ENCODE peak calls at places on chromosomes 11 and 22, in eight cellular contexts. One of them, this sample, is unnamed. For H3K4me1, the result is how much of the 10 kb centered on the place peaks cover.

GRCh38 chr11:131888230-131888826 is 517.9 kb downstream of the NTM start:
- DNase-seq in effector memory CD4-positive, alpha-beta T cell: no peak
- DNase-seq in BE2C: no peak
- DNase-seq in left ventricle myocardium inferior: no peak
- DNase-seq in spleen: no peak
- DNase-seq in tibial artery: no peak
- DNase-seq in thoracic aorta: no peak
- DNase-seq in MM.1S: no peak
- DNase-seq in this sample: no peak

GRCh38 chr11:78138694-78139421 is 568 bp downstream of the ALG8 start:
- DNase-seq in effector memory CD4-positive, alpha-beta T cell: no peak
- DNase-seq in BE2C: peak
- DNase-seq in left ventricle myocardium inferior: no peak
- DNase-seq in spleen: no peak
- DNase-seq in tibial artery: no peak
- DNase-seq in thoracic aorta: no peak
- DNase-seq in MM.1S: peak
- DNase-seq in this sample: peak

GRCh38 chr11:65903068-65903481 is 2.9 kb upstream of the FOSL1 start:
- DNase-seq in effector memory CD4-positive, alpha-beta T cell: no peak
- DNase-seq in BE2C: no peak
- DNase-seq in left ventricle myocardium inferior: no peak
- DNase-seq in spleen: no peak
- DNase-seq in tibial artery: no peak
- DNase-seq in thoracic aorta: no peak
- DNase-seq in MM.1S: no peak
- DNase-seq in this sample: no peak

GRCh38 chr11:130462101-130462885 is 13.8 kb downstream of the ADAMTS15 start:
- DNase-seq in effector memory CD4-positive, alpha-beta T cell: no peak
- DNase-seq in BE2C: no peak
- DNase-seq in left ventricle myocardium inferior: no peak
- DNase-seq in spleen: no peak
- DNase-seq in tibial artery: no peak
- DNase-seq in thoracic aorta: no peak
- DNase-seq in MM.1S: no peak
- DNase-seq in this sample: no peak

GRCh38 chr11:8080674-8081590 is at the start of gene TUB:
- DNase-seq in effector memory CD4-positive, alpha-beta T cell: no peak
- DNase-seq in BE2C: peak
- DNase-seq in left ventricle myocardium inferior: no peak
- DNase-seq in spleen: peak
- DNase-seq in tibial artery: no peak
- DNase-seq in thoracic aorta: no peak
- DNase-seq in MM.1S: no peak
- DNase-seq in this sample: no peak

GRCh38 chr22:50527921-50528681 is 1.7 kb downstream of the TYMP start:
- DNase-seq in effector memory CD4-positive, alpha-beta T cell: no peak
- DNase-seq in BE2C: no peak
- DNase-seq in left ventricle myocardium inferior: no peak
- DNase-seq in spleen: no peak
- DNase-seq in tibial artery: no peak
- DNase-seq in thoracic aorta: no peak
- DNase-seq in MM.1S: no peak
- DNase-seq in this sample: no peak

GRCh38 chr11:130828741-130829140 is 87.5 kb downstream of the SNX19 start:
- DNase-seq in effector memory CD4-positive, alpha-beta T cell: no peak
- DNase-seq in BE2C: no peak
- DNase-seq in left ventricle myocardium inferior: peak
- DNase-seq in spleen: no peak
- DNase-seq in tibial artery: peak
- DNase-seq in thoracic aorta: no peak
- DNase-seq in MM.1S: no peak
- DNase-seq in this sample: no peak

GRCh38 chr11:34916810-34917780 is 677 bp downstream of the PDHX start:
- DNase-seq in effector memory CD4-positive, alpha-beta T cell: no peak
- DNase-seq in BE2C: no peak
- DNase-seq in left ventricle myocardium inferior: no peak
- DNase-seq in spleen: no peak
- DNase-seq in tibial artery: no peak
- DNase-seq in thoracic aorta: no peak
- DNase-seq in MM.1S: no peak
- DNase-seq in this sample: no peak

GRCh38 chr11:58924230-58924629 is 15.1 kb upstream of the GLYATL1 start:
- DNase-seq in effector memory CD4-positive, alpha-beta T cell: no peak
- DNase-seq in BE2C: no peak
- DNase-seq in left ventricle myocardium inferior: no peak
- DNase-seq in spleen: no peak
- DNase-seq in tibial artery: no peak
- DNase-seq in thoracic aorta: no peak
- DNase-seq in MM.1S: no peak
- DNase-seq in this sample: no peak

GRCh38 chr11:44008698-44009097 is 39.1 kb upstream of the ACCSL start:
- DNase-seq in effector memory CD4-positive, alpha-beta T cell: no peak
- DNase-seq in BE2C: no peak
- DNase-seq in left ventricle myocardium inferior: no peak
- DNase-seq in spleen: no peak
- DNase-seq in tibial artery: peak
- DNase-seq in thoracic aorta: no peak
- DNase-seq in MM.1S: no peak
- DNase-seq in this sample: no peak

GRCh38 chr11:126495806-126496205 is 140.3 kb downstream of the ST3GAL4 start:
- DNase-seq in effector memory CD4-positive, alpha-beta T cell: no peak
- DNase-seq in BE2C: peak
- DNase-seq in left ventricle myocardium inferior: no peak
- DNase-seq in spleen: peak
- DNase-seq in tibial artery: no peak
- DNase-seq in thoracic aorta: no peak
- DNase-seq in MM.1S: no peak
- DNase-seq in this sample: no peak

GRCh38 chr11:30049214-30049613 is 32.4 kb upstream of the KCNA4 start:
- DNase-seq in effector memory CD4-positive, alpha-beta T cell: no peak
- DNase-seq in BE2C: no peak
- DNase-seq in left ventricle myocardium inferior: no peak
- DNase-seq in spleen: no peak
- DNase-seq in tibial artery: no peak
- DNase-seq in thoracic aorta: no peak
- DNase-seq in MM.1S: no peak
- DNase-seq in this sample: no peak

GRCh38 chr11:12478743-12479142 is 101.4 kb downstream of the PARVA start:
- DNase-seq in effector memory CD4-positive, alpha-beta T cell: no peak
- DNase-seq in BE2C: no peak
- DNase-seq in left ventricle myocardium inferior: no peak
- DNase-seq in spleen: no peak
- DNase-seq in tibial artery: no peak
- DNase-seq in thoracic aorta: no peak
- DNase-seq in MM.1S: no peak
- DNase-seq in this sample: no peak

GRCh38 chr11:12862761-12863469 is 146.2 kb upstream of the RASSF10 start:
- DNase-seq in effector memory CD4-positive, alpha-beta T cell: no peak
- DNase-seq in BE2C: peak
- DNase-seq in left ventricle myocardium inferior: peak
- DNase-seq in spleen: no peak
- DNase-seq in tibial artery: no peak
- DNase-seq in thoracic aorta: no peak
- DNase-seq in MM.1S: no peak
- DNase-seq in this sample: no peak

GRCh38 chr11:69433741-69434140 is 47.7 kb upstream of the LINC01488 start:
- DNase-seq in effector memory CD4-positive, alpha-beta T cell: no peak
- DNase-seq in BE2C: no peak
- DNase-seq in left ventricle myocardium inferior: peak
- DNase-seq in spleen: no peak
- DNase-seq in tibial artery: no peak
- DNase-seq in thoracic aorta: no peak
- DNase-seq in MM.1S: no peak
- DNase-seq in this sample: no peak

GRCh38 chr22:41532908-41533825 is 11.1 kb downstream of the POLR3H start:
- DNase-seq in effector memory CD4-positive, alpha-beta T cell: peak
- DNase-seq in BE2C: peak
- DNase-seq in left ventricle myocardium inferior: peak
- DNase-seq in spleen: peak
- DNase-seq in tibial artery: peak
- DNase-seq in thoracic aorta: no peak
- DNase-seq in MM.1S: peak
- DNase-seq in this sample: peak

GRCh38 chr11:67627394-67627787 is 2.3 kb downstream of the NUDT8 start:
- DNase-seq in effector memory CD4-positive, alpha-beta T cell: no peak
- DNase-seq in BE2C: no peak
- DNase-seq in left ventricle myocardium inferior: no peak
- DNase-seq in spleen: peak
- DNase-seq in tibial artery: no peak
- DNase-seq in thoracic aorta: no peak
- DNase-seq in MM.1S: no peak
- DNase-seq in this sample: no peak

GRCh38 chr11:85869776-85870175 is 14.6 kb downstream of the CCDC83 start:
- DNase-seq in effector memory CD4-positive, alpha-beta T cell: no peak
- DNase-seq in BE2C: no peak
- DNase-seq in left ventricle myocardium inferior: no peak
- DNase-seq in spleen: no peak
- DNase-seq in tibial artery: no peak
- DNase-seq in thoracic aorta: no peak
- DNase-seq in MM.1S: no peak
- DNase-seq in this sample: no peak

GRCh38 chr22:29716814-29717213 is 3.0 kb upstream of the CABP7 start:
- DNase-seq in effector memory CD4-positive, alpha-beta T cell: no peak
- DNase-seq in BE2C: no peak
- DNase-seq in left ventricle myocardium inferior: peak
- DNase-seq in spleen: no peak
- DNase-seq in tibial artery: peak
- DNase-seq in thoracic aorta: no peak
- DNase-seq in MM.1S: peak
- DNase-seq in this sample: peak

GRCh38 chr22:26986051-26986881 is 328.9 kb downstream of the MIAT start:
- DNase-seq in effector memory CD4-positive, alpha-beta T cell: no peak
- DNase-seq in BE2C: peak
- DNase-seq in left ventricle myocardium inferior: no peak
- DNase-seq in spleen: no peak
- DNase-seq in tibial artery: no peak
- DNase-seq in thoracic aorta: no peak
- DNase-seq in MM.1S: no peak
- DNase-seq in this sample: no peak

GRCh38 chr22:26168199-26168915 is 905 bp upstream of the SEZ6L start:
- DNase-seq in effector memory CD4-positive, alpha-beta T cell: no peak
- DNase-seq in BE2C: peak
- DNase-seq in left ventricle myocardium inferior: no peak
- DNase-seq in spleen: no peak
- DNase-seq in tibial artery: no peak
- DNase-seq in thoracic aorta: no peak
- DNase-seq in MM.1S: no peak
- DNase-seq in this sample: no peak

GRCh38 chr22:20055144-20055543 is 24.9 kb upstream of the DGCR8 start:
- DNase-seq in effector memory CD4-positive, alpha-beta T cell: no peak
- DNase-seq in BE2C: no peak
- DNase-seq in left ventricle myocardium inferior: no peak
- DNase-seq in spleen: no peak
- DNase-seq in tibial artery: no peak
- DNase-seq in thoracic aorta: no peak
- DNase-seq in MM.1S: no peak
- DNase-seq in this sample: no peak
- H3K4me1 ChIP-seq in effector memory CD4-positive, alpha-beta T cell: under half
- H3K4me1 ChIP-seq in BE2C: under half
- H3K4me1 ChIP-seq in left ventricle myocardium inferior: under half
- H3K4me1 ChIP-seq in spleen: under half
- H3K4me1 ChIP-seq in tibial artery: under half
- H3K4me1 ChIP-seq in thoracic aorta: under half
- H3K4me1 ChIP-seq in MM.1S: under half
- H3K4me1 ChIP-seq in this sample: under half

DNA sequence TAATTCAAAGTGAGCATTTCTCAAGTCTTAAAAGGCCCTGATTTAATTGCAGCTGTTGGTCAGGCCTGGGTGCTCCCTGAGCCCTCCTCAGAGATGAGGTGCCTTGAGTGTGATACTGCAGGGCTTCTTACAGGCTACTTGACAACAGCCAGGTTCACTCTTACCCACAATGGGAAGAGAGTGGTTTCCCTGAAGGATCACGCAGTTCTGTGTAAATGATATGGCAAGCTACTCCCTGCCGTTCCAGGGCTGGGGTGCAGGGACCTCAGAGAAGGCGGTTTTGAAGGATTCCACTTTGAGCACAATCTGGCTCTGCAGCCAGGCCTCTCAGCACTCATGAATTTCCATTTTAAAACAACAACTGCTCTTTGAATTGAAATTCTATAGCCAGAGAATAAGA is 92.9 kb downstream of the SLC17A6 start:
- DNase-seq in effector memory CD4-positive, alpha-beta T cell: no peak
- DNase-seq in BE2C: no peak
- DNase-seq in left ventricle myocardium inferior: no peak
- DNase-seq in spleen: no peak
- DNase-seq in tibial artery: no peak
- DNase-seq in thoracic aorta: no peak
- DNase-seq in MM.1S: no peak
- DNase-seq in this sample: no peak
- H3K4me1 ChIP-seq in effector memory CD4-positive, alpha-beta T cell: under half
- H3K4me1 ChIP-seq in BE2C: under half
- H3K4me1 ChIP-seq in left ventricle myocardium inferior: under half
- H3K4me1 ChIP-seq in spleen: under half
- H3K4me1 ChIP-seq in tibial artery: under half
- H3K4me1 ChIP-seq in thoracic aorta: under half
- H3K4me1 ChIP-seq in MM.1S: under half
- H3K4me1 ChIP-seq in this sample: under half

DNA sequence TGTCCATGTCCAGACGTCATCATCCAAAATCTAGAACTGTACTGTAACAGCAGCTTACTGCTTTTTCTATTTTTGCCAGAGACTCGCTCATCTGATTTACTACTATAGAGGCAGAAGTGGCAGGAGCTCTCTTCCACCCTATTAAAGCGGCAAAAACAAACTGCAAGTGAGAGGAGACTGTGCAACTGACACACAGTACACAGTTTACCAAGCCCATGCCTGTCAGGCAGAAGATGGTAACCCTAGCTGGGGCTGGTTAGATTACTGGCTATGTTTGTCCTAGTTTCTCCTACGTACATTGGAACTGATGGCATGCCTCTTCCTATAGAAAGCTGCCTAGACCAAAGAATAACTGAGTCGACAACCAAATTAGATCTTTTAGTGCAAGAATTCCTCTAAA is 51.8 kb downstream of the CELF1 start:
- DNase-seq in effector memory CD4-positive, alpha-beta T cell: no peak
- DNase-seq in BE2C: no peak
- DNase-seq in left ventricle myocardium inferior: no peak
- DNase-seq in spleen: no peak
- DNase-seq in tibial artery: no peak
- DNase-seq in thoracic aorta: no peak
- DNase-seq in MM.1S: no peak
- DNase-seq in this sample: no peak
- H3K4me1 ChIP-seq in effector memory CD4-positive, alpha-beta T cell: under half
- H3K4me1 ChIP-seq in BE2C: under half
- H3K4me1 ChIP-seq in left ventricle myocardium inferior: half or more
- H3K4me1 ChIP-seq in spleen: half or more
- H3K4me1 ChIP-seq in tibial artery: under half
- H3K4me1 ChIP-seq in thoracic aorta: under half
- H3K4me1 ChIP-seq in MM.1S: under half
- H3K4me1 ChIP-seq in this sample: under half

DNA sequence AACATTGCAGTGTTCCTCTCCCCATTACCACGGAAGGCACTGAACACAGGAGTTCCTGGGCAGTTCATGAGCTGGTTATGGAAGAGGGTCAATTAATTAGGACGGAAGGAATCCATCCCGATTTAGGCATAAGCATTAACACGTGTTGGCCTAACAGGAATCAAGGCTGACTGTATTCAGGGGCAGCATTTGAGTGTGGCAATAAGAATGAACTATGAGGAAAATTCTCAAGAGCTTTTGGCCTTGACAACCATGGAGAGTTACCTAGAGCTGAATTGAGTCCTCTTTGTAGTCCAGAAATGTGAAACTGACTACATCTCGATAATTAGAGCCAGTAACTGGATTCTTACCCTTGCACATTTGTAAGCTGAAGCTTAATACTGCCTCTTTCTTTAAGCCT is 82.4 kb upstream of the CRTAM start:
- DNase-seq in effector memory CD4-positive, alpha-beta T cell: no peak
- DNase-seq in BE2C: no peak
- DNase-seq in left ventricle myocardium inferior: no peak
- DNase-seq in spleen: no peak
- DNase-seq in tibial artery: no peak
- DNase-seq in thoracic aorta: no peak
- DNase-seq in MM.1S: no peak
- DNase-seq in this sample: no peak
- H3K4me1 ChIP-seq in effector memory CD4-positive, alpha-beta T cell: under half
- H3K4me1 ChIP-seq in BE2C: under half
- H3K4me1 ChIP-seq in left ventricle myocardium inferior: under half
- H3K4me1 ChIP-seq in spleen: under half
- H3K4me1 ChIP-seq in tibial artery: under half
- H3K4me1 ChIP-seq in thoracic aorta: under half
- H3K4me1 ChIP-seq in MM.1S: under half
- H3K4me1 ChIP-seq in this sample: under half

This sample was measured in CD4-positive, CD25-positive, alpha-beta regulatory T cell.